ENCODE peak calls at places on chromosomes 6 and 20, in four cellular contexts. E, I, M and N are unnamed samples.

GRCh38 chr20:45921618-45922189 is 9.7 kb upstream of the PLTP start:
- DNase-seq in E (no peak), I (no peak), M (no peak), N (no peak)

GRCh38 chr6:143784316-143784715 is 58.8 kb upstream of the LTV1 start:
- DNase-seq in M (no peak), E (no peak), I (no peak), N (no peak)

GRCh38 chr20:54545959-54546358 is 70.6 kb downstream of the DOK5 start:
- DNase-seq in I (no peak), E (no peak), M (peak; percentile 8), N (no peak)

GRCh38 chr20:57473246-57474042 is 51.5 kb downstream of the CTCFL start:
- DNase-seq in M (peak; percentile 13), E (peak; percentile 93), I (peak; percentile 90), N (peak; percentile 91)

GRCh38 chr6:105374010-105374420 is 28.9 kb downstream of the PREP start:
- DNase-seq in E (no peak), I (no peak), M (peak; percentile 77), N (no peak)

GRCh38 chr6:56699066-56699654 is 56.5 kb upstream of the DST start:
- DNase-seq in E (peak; percentile 6), M (peak; percentile 63), I (no peak), N (peak; percentile 20)

GRCh38 chr6:14550817-14551216 is 433.2 kb downstream of the CD83 start:
- DNase-seq in M (peak; percentile 35), E (peak; percentile 69), I (no peak), N (no peak)

GRCh38 chr6:169212436-169212835 is 41.2 kb downstream of the THBS2 start:
- DNase-seq in M (peak; percentile 30), I (no peak), E (no peak), N (no peak)

GRCh38 chr6:38052035-38052434 is 232.5 kb downstream of the ZFAND3 start:
- DNase-seq in M (no peak), I (no peak), E (no peak), N (no peak)

GRCh38 chr6:152309648-152310047 is 327.5 kb downstream of the SYNE1 start:
- DNase-seq in I (no peak), M (no peak), E (no peak), N (peak; percentile 38)

GRCh38 chr6:6737666-6738065 is 149.1 kb downstream of the LY86 start:
- DNase-seq in M (no peak), I (no peak), E (no peak), N (no peak)

GRCh38 chr6:6738108-6738507 is 149.6 kb downstream of the LY86 start:
- DNase-seq in I (no peak), E (no peak), M (no peak), N (no peak)

GRCh38 chr6:6734463-6735455 is 146.2 kb downstream of the LY86 start:
- DNase-seq in M (no peak), E (no peak), I (no peak), N (no peak)

GRCh38 chr6:6738922-6739717 is 150.6 kb downstream of the LY86 start:
- DNase-seq in E (no peak), M (no peak), I (no peak), N (no peak)

GRCh38 chr6:6736753-6737654 is 148.5 kb downstream of the LY86 start:
- DNase-seq in E (no peak), I (no peak), M (peak; percentile 46), N (no peak)
- H3K4me3 ChIP-seq in E (no peak overlapping the region), I (no peak overlapping the region), M (peak overlapping the region; percentile 49), N (no peak overlapping the region)

DNA sequence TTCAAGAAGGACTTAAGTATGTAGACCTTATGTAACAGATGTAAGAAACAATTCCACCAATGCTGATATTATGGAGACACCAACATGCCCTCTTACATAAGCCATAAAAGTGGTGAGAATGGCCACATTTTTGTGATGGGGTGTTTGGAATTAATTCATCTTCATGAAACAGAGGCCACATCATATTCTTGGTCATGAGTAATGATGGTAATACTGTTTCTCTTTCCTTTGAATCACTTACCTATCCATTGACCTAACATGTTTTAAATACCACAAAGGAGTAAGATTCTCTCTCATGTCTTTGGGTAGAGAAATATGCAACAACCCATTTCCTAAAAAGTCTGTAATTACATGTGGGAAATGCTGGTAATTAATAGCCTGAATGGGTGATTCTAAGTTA is 545.4 kb upstream of the FLRT3 start:
- DNase-seq in M (no peak), E (no peak), I (no peak), N (no peak)
- H3K4me3 ChIP-seq in M (no peak overlapping the region), E (no peak overlapping the region), I (no peak overlapping the region), N (no peak overlapping the region)

GRCh38 chr6:32415521-32416019 is 8.6 kb upstream of the BTNL2 start:
- DNase-seq in E (peak; percentile 84), I (peak; percentile 28), M (peak; percentile 81), N (peak; percentile 82)

GRCh38 chr6:32411943-32412342 is 5.0 kb upstream of the BTNL2 start:
- DNase-seq in M (no peak), I (no peak), E (no peak), N (no peak)

GRCh38 chr6:32410906-32411305 is 3.9 kb upstream of the BTNL2 start:
- DNase-seq in I (no peak), M (no peak), E (no peak), N (no peak)

GRCh38 chr6:32416031-32416430 is 9.1 kb upstream of the BTNL2 start:
- DNase-seq in M (peak; percentile 16), I (no peak), E (no peak), N (no peak)

DNA sequence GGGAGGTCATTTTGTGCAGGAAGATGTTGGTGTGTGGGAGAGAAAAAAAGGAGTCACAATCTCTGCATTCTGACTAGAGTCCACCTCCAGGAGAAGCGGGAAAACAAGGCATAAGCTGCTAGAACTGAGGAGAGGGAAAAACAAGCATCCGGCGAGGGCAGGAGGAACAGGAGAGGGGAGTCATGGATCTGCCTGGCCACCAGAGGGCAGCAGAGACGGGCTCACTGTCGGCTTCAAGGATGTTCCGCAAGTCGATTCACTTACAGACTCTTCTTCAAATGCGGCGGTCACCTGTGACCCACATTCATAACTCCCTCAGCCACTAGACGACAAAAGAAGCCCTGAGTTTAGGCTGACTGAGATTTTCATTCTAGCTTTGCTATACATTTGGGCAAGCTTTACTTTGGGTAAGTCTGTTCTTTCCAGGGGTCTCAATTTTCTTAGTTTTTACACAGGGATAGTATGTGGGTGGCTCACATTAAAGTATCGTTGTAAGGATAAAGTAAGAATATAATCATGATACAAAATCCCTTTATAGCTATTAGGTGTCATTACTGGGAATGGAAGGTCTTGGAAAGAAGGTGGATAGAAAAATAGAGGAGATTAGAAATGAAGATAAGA is 6.6 kb upstream of the BTNL2 start:
- DNase-seq in E (peak; percentile 82), I (peak; percentile 57), M (peak; percentile 77), N (peak; percentile 92)
- H3K4me3 ChIP-seq in E (no peak overlapping the region), I (no peak overlapping the region), M (no peak overlapping the region), N (no peak overlapping the region)

GRCh38 chr6:39929733-39930461 is 4.4 kb downstream of the MOCS1 start:
- DNase-seq in I (no peak), M (peak; percentile 79), E (no peak), N (no peak)
- H3K4me3 ChIP-seq in I (no peak overlapping the region), M (peak overlapping the region; percentile 12), E (no peak overlapping the region), N (no peak overlapping the region)